ENCODE peak calls at places on chromosomes 2 and 18, in seven cellular contexts. F is lung; B is stimulated activated CD8-positive, alpha-beta memory T cell treated with anti-CD3 and anti-CD28 coated beads, Interleukin-15, amount 100 ng/mL, for 24 hours; Z is foreskin fibroblast; K is astrocyte; C is dermis microvascular lymphatic vessel endothelial cell; Q is epithelial cell of proximal tubule. W is an unnamed sample.

GRCh38 chr2:176753752-176754474 is 458.7 kb upstream of the HNRNPA3 start:
- DNase-seq in Q (no peak), F (no peak), K (no peak), B (no peak), Z (no peak), C (no peak), W (no peak)

GRCh38 chr2:101737478-101738240 is 40.2 kb downstream of the MAP4K4 start:
- DNase-seq in C (no peak), B (no peak), F (no peak), Q (peak), K (peak), Z (peak), W (no peak)

GRCh38 chr18:29003194-29003593 is 826.3 kb upstream of the CDH2 start:
- DNase-seq in C (no peak), Q (no peak), F (peak), Z (no peak), K (no peak), B (no peak), W (no peak)

GRCh38 chr2:31271851-31272267 is 37.9 kb downstream of the EHD3 start:
- DNase-seq in Z (peak), B (no peak), K (peak), C (no peak), F (no peak), Q (no peak), W (no peak)

GRCh38 chr2:156818944-156819343 is 382.8 kb downstream of the GPD2 start:
- DNase-seq in B (no peak), F (no peak), C (no peak), Z (peak), Q (no peak), K (no peak), W (no peak)

GRCh38 chr2:230324503-230324902 is 2.5 kb upstream of the SP140L start:
- DNase-seq in C (no peak), K (no peak), B (no peak), Z (no peak), Q (no peak), F (no peak), W (no peak)

GRCh38 chr2:20091305-20091991 is 40.0 kb upstream of the LAPTM4A start:
- DNase-seq in B (no peak), F (no peak), Q (peak), K (peak), C (peak), Z (peak), W (no peak)

GRCh38 chr2:39484620-39485495 is 47.8 kb upstream of the MAP4K3 start:
- DNase-seq in B (no peak), Q (no peak), F (no peak), C (no peak), Z (no peak), K (no peak), W (no peak)

GRCh38 chr2:191631754-191632153 is 46.2 kb upstream of the NABP1 start:
- DNase-seq in Z (peak), C (peak), K (no peak), F (no peak), Q (no peak), B (no peak), W (no peak)

GRCh38 chr18:38198956-38199355 is 633.4 kb upstream of the CELF4 start:
- DNase-seq in C (no peak), Z (no peak), K (no peak), Q (no peak), F (no peak), B (no peak), W (no peak)

W was measured in NCI-H1048.